ENCODE peak calls at places on chromosomes 6 and 20, in seven cellular contexts. C is HFFc6; T is activated T-helper 1 cell treated with anti-CD3 and anti-CD28 coated beads, Interleukin-12 subunit alpha, Interleukin-12 subunit beta, Interleukin-2, Interleukin-4 antibody, amounts not matched to agents 30 ng/mL and 10 ng/mL and 1 ng/mL, durations not matched to agents 14 hours and 24 hours and 36 hours; M is bronchial epithelial cell; B is H9; R is EH; J is osteocyte. F is an unnamed sample.

GRCh38 chr6:132461958-132462357 is 51.0 kb downstream of the STX7 start:
- DNase-seq in J (no peak), R (no peak), T (no peak), B (no peak), C (no peak), M (no peak), F (no peak)

GRCh38 chr6:42104095-42104806 is 38.2 kb downstream of the C6orf132 start:
- DNase-seq in R (peak), M (no peak), C (no peak), B (peak), T (peak), J (no peak), F (no peak)

GRCh38 chr6:113858605-113859348 is 1.6 kb downstream of the MARCKS start:
- DNase-seq in M (peak), R (peak), B (peak), J (peak), C (peak), T (peak), F (peak)

GRCh38 chr6:145561095-145561820 is 174.1 kb downstream of the EPM2A start:
- DNase-seq in T (no peak), R (no peak), J (no peak), B (no peak), M (peak), C (no peak), F (no peak)

GRCh38 chr20:62583424-62583920 is 58.8 kb upstream of the SLCO4A1 start:
- DNase-seq in J (no peak), C (peak), R (peak), B (no peak), T (no peak), M (no peak), F (no peak)

GRCh38 chr6:19906161-19906560 is 69.0 kb downstream of the ID4 start:
- DNase-seq in R (no peak), M (no peak), J (no peak), T (no peak), B (no peak), C (no peak), F (no peak)

GRCh38 chr6:73004817-73005216 is 220.5 kb downstream of the KHDC1L start:
- DNase-seq in M (no peak), B (no peak), J (no peak), R (no peak), C (no peak), T (no peak), F (no peak)

GRCh38 chr20:13285408-13285807 is 64.3 kb downstream of the ISM1 start:
- DNase-seq in R (no peak), T (no peak), J (no peak), C (no peak), B (no peak), M (no peak), F (no peak)

GRCh38 chr20:41650221-41650948 is 32.2 kb upstream of the CHD6 start:
- DNase-seq in J (no peak), T (no peak), M (peak), C (no peak), B (no peak), R (no peak), F (no peak)

GRCh38 chr6:21664263-21665081 is 70.9 kb downstream of the SOX4 start:
- DNase-seq in M (no peak), C (no peak), J (no peak), T (no peak), B (peak), R (peak), F (no peak)

GRCh38 chr6:5865492-5866031 is 141.2 kb downstream of the NRN1 start:
- DNase-seq in M (no peak), R (no peak), T (no peak), J (no peak), B (no peak), C (no peak), F (no peak)

GRCh38 chr6:52417675-52418111 is 2.4 kb upstream of the EFHC1 start:
- DNase-seq in B (no peak), J (no peak), M (peak), R (peak), C (peak), T (no peak), F (no peak)

GRCh38 chr6:159125977-159126376 is 43.2 kb upstream of the FNDC1 start:
- DNase-seq in J (no peak), B (no peak), C (no peak), M (no peak), R (no peak), T (no peak), F (no peak)

GRCh38 chr6:154169193-154169847 is 130.3 kb downstream of the OPRM1 start:
- DNase-seq in M (no peak), B (no peak), J (no peak), R (no peak), C (no peak), T (no peak), F (no peak)

F was measured in vagina.